ENCODE peak calls at places on chromosomes 5 and 9, in nine cellular contexts. F, R, I, O, P, E, T, H and M are unnamed samples. For H3K9me3, the result is how much of the 10 kb centered on the place peaks cover.

GRCh38 chr5:2240118-2240904 is 357.6 kb upstream of the IRX4 start:
- DNase-seq in I (no peak), F (no peak), T (no peak), O (no peak), R (no peak), H (no peak), P (no peak), E (no peak), M (no peak)

GRCh38 chr5:141349917-141350619 is at the start of gene PCDHGB1:
- DNase-seq in I (peak), P (no peak), F (no peak), H (no peak), E (no peak), T (no peak), R (peak), O (no peak), M (no peak)

GRCh38 chr5:124806026-124806856 is 59.8 kb upstream of the ZNF608 start:
- DNase-seq in R (no peak), P (peak), F (no peak), E (peak), O (peak), H (peak), T (no peak), I (peak), M (peak)

GRCh38 chr5:53376853-53377252 is 103.6 kb upstream of the FST start:
- DNase-seq in H (no peak), T (no peak), I (no peak), R (no peak), E (no peak), F (no peak), P (no peak), O (no peak), M (no peak)

GRCh38 chr9:18478517-18479361 is 4.8 kb downstream of the ADAMTSL1 start:
- DNase-seq in O (no peak), F (no peak), T (no peak), P (no peak), E (no peak), R (no peak), H (no peak), I (peak), M (no peak)

GRCh38 chr9:112554516-112554915 is 67.9 kb downstream of the KIAA1958 start:
- DNase-seq in F (no peak), H (no peak), P (no peak), E (no peak), I (no peak), O (no peak), R (no peak), T (no peak), M (no peak)

GRCh38 chr5:158155811-158156495 is 297.0 kb upstream of the CLINT1 start:
- DNase-seq in H (no peak), F (no peak), O (no peak), E (no peak), T (no peak), P (no peak), R (no peak), I (no peak), M (no peak)

GRCh38 chr5:98168862-98169261 is 604.6 kb upstream of the RGMB start:
- DNase-seq in R (no peak), P (no peak), E (no peak), T (no peak), O (no peak), H (no peak), F (no peak), I (no peak), M (no peak)

GRCh38 chr5:115348175-115348574 is 51.7 kb upstream of the CCDC112 start:
- DNase-seq in T (no peak), P (no peak), I (no peak), H (no peak), R (no peak), F (no peak), O (no peak), E (no peak), M (no peak)

GRCh38 chr9:81564632-81565031 is 124.7 kb downstream of the TLE1 start:
- DNase-seq in H (no peak), O (no peak), E (peak), F (no peak), R (no peak), I (no peak), T (no peak), P (no peak), M (no peak)

GRCh38 chr5:133425183-133425582 is 187.2 kb downstream of the FSTL4 start:
- DNase-seq in I (no peak), O (no peak), T (no peak), P (peak), F (no peak), E (no peak), H (no peak), R (no peak), M (no peak)

GRCh38 chr9:114893622-114894021 is 36.8 kb downstream of the TNFSF8 start:
- DNase-seq in P (no peak), E (no peak), F (peak), O (no peak), I (no peak), T (no peak), R (no peak), H (no peak), M (no peak)

GRCh38 chr5:61228691-61229280 is 66.5 kb upstream of the SMIM15 start:
- DNase-seq in H (no peak), E (no peak), F (no peak), P (no peak), I (no peak), O (no peak), T (no peak), R (no peak), M (no peak)

GRCh38 chr5:79791843-79792242 is 102.2 kb downstream of the CMYA5 start:
- DNase-seq in E (no peak), R (no peak), P (no peak), I (no peak), H (no peak), F (no peak), T (no peak), O (no peak), M (no peak)

GRCh38 chr9:1208185-1208584 is 158.0 kb downstream of the DMRT2 start:
- DNase-seq in O (peak), P (no peak), R (no peak), E (no peak), F (no peak), H (no peak), T (no peak), I (peak), M (no peak)
- H3K4me3 ChIP-seq in O (no peak), P (no peak), R (no peak), E (no peak), F (no peak), H (no peak), T (no peak), I (no peak), M (no peak)

DNA sequence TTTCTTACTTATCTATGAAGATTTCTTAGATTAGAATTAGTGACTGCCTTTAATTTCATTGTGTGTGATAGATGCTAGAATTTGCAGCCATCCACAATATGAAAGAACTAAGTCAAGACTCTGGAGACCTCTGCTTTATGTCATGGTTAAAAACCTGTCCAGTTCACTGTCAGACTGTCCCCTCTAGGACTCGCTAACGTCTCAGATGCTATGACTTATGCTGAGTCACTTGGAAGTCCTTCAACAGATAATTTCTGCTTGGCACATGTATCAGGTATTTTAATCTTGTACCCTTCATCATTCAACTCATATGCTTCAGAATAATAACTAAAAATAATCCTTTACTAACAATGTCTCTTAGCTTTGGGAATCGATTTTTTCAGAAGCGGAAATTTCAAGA is 230.5 kb upstream of the DMAC1 start:
- DNase-seq in H (no peak), E (no peak), I (no peak), R (no peak), F (no peak), T (no peak), P (no peak), O (no peak), M (no peak)
- H3K9me3 ChIP-seq in H (under half), E (under half), I (under half), R (under half), F (under half), T (under half), P (under half), O (under half), M (under half)

GRCh38 chr5:88888291-88888690 is 5.3 kb upstream of the MEF2C start:
- DNase-seq in T (no peak), O (no peak), I (no peak), E (no peak), R (no peak), F (no peak), P (no peak), H (no peak), M (no peak)

GRCh38 chr5:88886756-88887741 is 4.1 kb upstream of the MEF2C start:
- DNase-seq in I (no peak), E (no peak), F (no peak), P (no peak), R (no peak), H (no peak), T (no peak), O (no peak), M (no peak)

GRCh38 chr5:88884435-88884877 is 1.5 kb upstream of the MEF2C start:
- DNase-seq in E (no peak), H (no peak), P (no peak), O (no peak), I (peak), T (no peak), F (no peak), R (no peak), M (no peak)

GRCh38 chr5:88885043-88885442 is 2.1 kb upstream of the MEF2C start:
- DNase-seq in F (no peak), H (no peak), T (no peak), O (no peak), I (no peak), R (no peak), P (no peak), E (no peak), M (no peak)

GRCh38 chr5:88886252-88886651 is 3.3 kb upstream of the MEF2C start:
- DNase-seq in R (no peak), T (no peak), I (no peak), H (no peak), P (no peak), O (no peak), E (no peak), F (no peak), M (no peak)
- H3K4me3 ChIP-seq in R (no peak), T (peak), I (no peak), H (peak), P (peak), O (no peak), E (peak), F (no peak), M (no peak)

GRCh38 chr5:179115307-179115706 is 55.1 kb downstream of the ZNF354C start:
- DNase-seq in P (no peak), I (no peak), O (no peak), H (peak), E (no peak), T (no peak), F (no peak), R (no peak), M (no peak)
- H3K9me3 ChIP-seq in P (under half), I (under half), O (half or more), H (under half), E (under half), T (half or more), F (under half), R (under half), M (under half)

DNA sequence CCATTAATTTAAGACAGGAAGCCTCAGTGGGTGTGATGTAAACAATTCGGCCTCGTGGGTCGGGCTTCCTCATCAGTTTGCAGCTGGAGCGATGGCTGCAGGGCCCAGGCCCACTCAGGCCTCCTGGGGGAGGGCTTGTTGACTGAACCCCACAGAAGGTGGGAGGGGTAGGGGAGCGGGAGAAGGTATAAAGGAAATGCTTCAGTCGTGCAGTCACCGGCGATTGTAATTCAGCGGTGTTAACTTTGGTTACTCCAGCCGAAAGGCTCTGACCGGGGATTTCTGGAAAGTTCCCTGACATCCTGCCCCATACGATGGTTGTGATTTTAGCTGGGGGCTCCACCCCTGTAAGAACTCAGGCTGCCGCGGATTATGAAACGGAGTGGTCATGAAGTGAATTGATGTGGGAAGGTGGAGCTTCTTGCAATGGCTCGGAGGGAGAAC is 215.3 kb downstream of the PDZD2 start:
- DNase-seq in T (no peak), E (no peak), O (peak), F (no peak), R (no peak), I (peak), H (peak), P (no peak), M (peak)
- H3K4me3 ChIP-seq in T (peak), E (peak), O (peak), F (no peak), R (peak), I (peak), H (peak), P (peak), M (peak)